ENCODE peak calls at places on chromosomes 1 and 21, in five cellular contexts. L is KBM-7; D is amniotic epithelial cell; N is NCI-H345; H is activated CD4-positive, alpha-beta T cell treated with anti-CD3 and anti-CD28 coated beads, Interleukin-2, amount 50 U/mL, for 24 hours. K is an unnamed sample.

GRCh38 chr21:41861987-41862386 is 17.2 kb downstream of the PRDM15 start:
- DNase-seq in N (no peak), H (no peak), L (no peak), D (no peak), K (no peak)

GRCh38 chr1:236836157-236836556 is 41.1 kb downstream of the MTR start:
- DNase-seq in H (no peak), L (peak; percentile 24), N (no peak), D (peak; percentile 86), K (no peak)

GRCh38 chr1:168279253-168279652 is 1.4 kb upstream of the TBX19 start:
- DNase-seq in N (peak; percentile 11), H (no peak), L (no peak), D (no peak), K (no peak)

GRCh38 chr1:184152502-184152901 is 101.0 kb downstream of the TSEN15 start:
- DNase-seq in H (no peak), D (no peak), N (no peak), L (peak; percentile 64), K (peak; percentile 72)

GRCh38 chr1:100731309-100731708 is 11.8 kb downstream of the VCAM1 start:
- DNase-seq in N (no peak), D (no peak), H (no peak), L (no peak), K (no peak)

GRCh38 chr1:176705585-176705984 is 242.6 kb downstream of the PAPPA2 start:
- DNase-seq in N (no peak), L (no peak), H (no peak), D (no peak), K (no peak)

GRCh38 chr1:1945782-1946393 is 26.8 kb upstream of the TMEM52 start:
- DNase-seq in H (no peak), L (no peak), D (no peak), N (no peak), K (no peak)

GRCh38 chr1:172351761-172352161 is 68.7 kb upstream of the C1orf105 start:
- DNase-seq in D (peak; percentile 70), L (no peak), H (no peak), N (no peak), K (peak; percentile 55)

GRCh38 chr1:168803696-168804510 is 74.9 kb upstream of the DPT start:
- DNase-seq in L (peak; percentile 5), N (no peak), D (no peak), H (no peak), K (no peak)

GRCh38 chr1:161013591-161014513 is 7.1 kb downstream of the F11R start:
- DNase-seq in N (no peak), H (no peak), L (peak; percentile 97), D (peak; percentile 99), K (peak; percentile 84)

GRCh38 chr21:35079181-35079580 is 30.1 kb upstream of the RUNX1 start:
- DNase-seq in H (no peak), N (no peak), L (no peak), D (no peak), K (peak; percentile 45)

GRCh38 chr21:26948194-26948593 is 18.7 kb downstream of the ADAMTS5 start:
- DNase-seq in N (no peak), H (no peak), L (no peak), D (no peak), K (no peak)

GRCh38 chr1:207282496-207283380 is 38.7 kb upstream of the CD55 start:
- DNase-seq in D (peak; percentile 36), H (no peak), N (no peak), L (no peak), K (peak; percentile 37)

GRCh38 chr1:23422955-23423354 is 1.6 kb downstream of the TCEA3 start:
- DNase-seq in D (peak; percentile 39), L (no peak), N (no peak), H (no peak), K (no peak)

GRCh38 chr1:109621402-109622101 is 1.9 kb downstream of the AMPD2 start:
- DNase-seq in L (no peak), D (no peak), N (no peak), H (no peak), K (peak; percentile 39)

GRCh38 chr1:147892216-147892615 is 10.4 kb upstream of the GJA8 start:
- DNase-seq in D (peak; percentile 6), L (peak; percentile 27), H (no peak), N (peak; percentile 20), K (peak; percentile 25)

GRCh38 chr1:167541610-167542009 is 12.0 kb downstream of the CREG1 start:
- DNase-seq in H (no peak), N (no peak), D (peak; percentile 60), L (no peak), K (no peak)

GRCh38 chr1:33055210-33055991 is 18.7 kb upstream of the AK2 start:
- DNase-seq in N (peak; percentile 58), L (peak; percentile 68), H (peak; percentile 2), D (peak; percentile 89), K (peak; percentile 88)

GRCh38 chr1:226679853-226680516 is 59.1 kb downstream of the ITPKB start:
- DNase-seq in L (peak; percentile 89), D (peak; percentile 45), N (no peak), H (peak; percentile 69), K (peak; percentile 66)

GRCh38 chr1:153684892-153685291 is 6.4 kb downstream of the NPR1 start:
- DNase-seq in H (no peak), L (no peak), N (no peak), D (no peak), K (no peak)

GRCh38 chr1:23756676-23757075 is 13.4 kb downstream of the ELOA start:
- DNase-seq in D (peak; percentile 85), L (no peak), N (no peak), H (no peak), K (peak; percentile 79)

GRCh38 chr21:44511219-44511937 is 28.6 kb downstream of the KRTAP10-1 start:
- DNase-seq in L (no peak), H (no peak), N (no peak), D (no peak), K (no peak)

GRCh38 chr1:25771246-25772114 is 28.5 kb upstream of the SELENON start:
- DNase-seq in H (no peak), N (no peak), L (peak; percentile 72), D (peak; percentile 26), K (no peak)

GRCh38 chr1:35047188-35047858 is 15.6 kb upstream of the ZMYM6 start:
- DNase-seq in L (peak; percentile 25), D (peak; percentile 99), H (no peak), N (no peak), K (peak; percentile 96)

GRCh38 chr1:15272009-15272781 is 25.2 kb downstream of the FHAD1 start:
- DNase-seq in D (peak; percentile 58), H (no peak), N (peak; percentile 79), L (peak; percentile 85), K (peak; percentile 86)

GRCh38 chr21:46111857-46112730 is 14.2 kb downstream of the COL6A2 start:
- DNase-seq in D (no peak), N (no peak), L (no peak), H (no peak), K (no peak)

GRCh38 chr1:183812686-183813569 is 8.0 kb downstream of the RGL1 start:
- DNase-seq in H (no peak), D (peak; percentile 70), L (no peak), N (no peak), K (peak; percentile 48)

GRCh38 chr1:201518105-201518504 is 11.2 kb upstream of the CSRP1 start:
- DNase-seq in H (no peak), L (no peak), N (no peak), D (no peak), K (no peak)

GRCh38 chr1:53107570-53108322 is 34.7 kb downstream of the SLC1A7 start:
- DNase-seq in H (no peak), D (peak; percentile 99), N (peak; percentile 53), L (peak; percentile 24), K (peak; percentile 87)

K was measured in ELR.